ENCODE peak calls at places on chromosomes 6 and 20, in ten cellular contexts. I is cardiac fibroblast, S is neural crest cell, L is HEK293T, T is left cardiac atrium, X is iris pigment epithelial cell, D is pancreas, G is Kasumi-1, Z is NCI-H2029, R is T-helper 2 cell. J is an unnamed sample.

GRCh38 chr20:54669054-54669390 is 193.6 kb downstream of the DOK5 start:
- DNase-seq in I (no peak), S (no peak), L (no peak), T (no peak), X (no peak), D (no peak), G (no peak), Z (no peak), R (no peak), J (no peak)

GRCh38 chr20:56929606-56930005 is 300.5 kb downstream of the TFAP2C start:
- DNase-seq in I (no peak), S (no peak), L (no peak), T (no peak), X (no peak), D (no peak), G (no peak), Z (no peak), R (no peak), J (no peak)

GRCh38 chr6:136226027-136226673 is 24.0 kb downstream of the MTFR2 start:
- DNase-seq in I (peak; percentile 78), S (peak; percentile 65), L (peak; percentile 76), T (peak; percentile 45), X (peak; percentile 61), D (peak; percentile 69), G (peak; percentile 82), Z (no peak), R (peak; percentile 10), J (peak; percentile 41)

GRCh38 chr6:28719275-28719940 is 193.7 kb downstream of the GPX5 start:
- DNase-seq in I (peak; percentile 82), S (no peak), L (no peak), T (no peak), X (peak; percentile 78), D (no peak), G (peak; percentile 28), Z (no peak), R (no peak), J (peak; percentile 55)

GRCh38 chr20:34534391-34535165 is 18.4 kb downstream of the DYNLRB1 start:
- DNase-seq in I (no peak), S (no peak), L (no peak), T (no peak), X (no peak), D (peak; percentile 38), G (no peak), Z (no peak), R (no peak), J (no peak)

GRCh38 chr6:35602133-35602946 is 86.4 kb downstream of the FKBP5 start:
- DNase-seq in I (peak; percentile 78), S (no peak), L (no peak), T (no peak), X (peak; percentile 73), D (no peak), G (no peak), Z (no peak), R (no peak), J (peak; percentile 73)

GRCh38 chr6:132425176-132425575 is 23.9 kb upstream of the MOXD1 start:
- DNase-seq in I (no peak), S (no peak), L (no peak), T (no peak), X (no peak), D (no peak), G (no peak), Z (no peak), R (no peak), J (no peak)

GRCh38 chr6:16080204-16080603 is 48.7 kb upstream of the MYLIP start:
- DNase-seq in I (no peak), S (no peak), L (no peak), T (no peak), X (no peak), D (no peak), G (no peak), Z (no peak), R (no peak), J (no peak)

GRCh38 chr6:157985378-157986155 is 3.9 kb downstream of the SYNJ2 start:
- DNase-seq in I (no peak), S (no peak), L (no peak), T (no peak), X (no peak), D (no peak), G (no peak), Z (no peak), R (no peak), J (no peak)

GRCh38 chr6:157241411-157241979 is 81.8 kb downstream of the TMEM242 start:
- DNase-seq in I (no peak), S (no peak), L (no peak), T (peak; percentile 13), X (no peak), D (peak; percentile 45), G (no peak), Z (peak; percentile 83), R (no peak), J (peak; percentile 56)

GRCh38 chr6:26105109-26105730 is 18.0 kb downstream of the HFE start:
- DNase-seq in I (no peak), S (no peak), L (no peak), T (no peak), X (no peak), D (no peak), G (no peak), Z (no peak), R (no peak), J (no peak)

GRCh38 chr20:24112360-24112759 is 123.8 kb upstream of the GGTLC1 start:
- DNase-seq in I (no peak), S (no peak), L (no peak), T (no peak), X (no peak), D (no peak), G (no peak), Z (no peak), R (no peak), J (no peak)

GRCh38 chr6:2378891-2379652 is 133.7 kb upstream of the GMDS start:
- DNase-seq in I (peak; percentile 88), S (no peak), L (no peak), T (no peak), X (peak; percentile 70), D (no peak), G (no peak), Z (no peak), R (no peak), J (peak; percentile 77)

GRCh38 chr6:110814488-110815259 is 595 bp downstream of the CDK19 start:
- DNase-seq in I (peak; percentile 51), S (peak; percentile 43), L (peak; percentile 61), T (peak; percentile 60), X (peak; percentile 64), D (peak; percentile 81), G (peak; percentile 79), Z (peak; percentile 77), R (peak; percentile 44), J (peak; percentile 52)

GRCh38 chr20:49405062-49405683 is 77.3 kb downstream of the KCNB1 start:
- DNase-seq in I (no peak), S (no peak), L (no peak), T (no peak), X (no peak), D (no peak), G (no peak), Z (peak; percentile 26), R (no peak), J (no peak)